ENCODE peak calls at places on chromosomes 3 and 15, in ten cellular contexts. L is GM20000; E is AG20443; Z is choroid plexus epithelial cell; G is stimulated activated CD4-positive, alpha-beta T cell treated with anti-CD3 and anti-CD28 coated beads, Interleukin-1b, Interleukin-23, amount 100 ng/mL, for 4 hours; M is NCI-H2171; U is cardiac fibroblast; W is HEK293T; X is CD4-positive, CD25-positive, alpha-beta regulatory T cell; R is NCI-H774. Q is an unnamed sample.

GRCh38 chr3:50415066-50415465 is 55.7 kb upstream of the TMEM115 start:
- DNase-seq in W (peak; percentile 18), L (no peak), X (no peak), M (no peak), E (no peak), U (no peak), Z (no peak), R (no peak), G (no peak), Q (no peak)

GRCh38 chr15:89391685-89392257 is 57.1 kb upstream of the POLG start:
- DNase-seq in Z (no peak), U (no peak), G (no peak), R (no peak), E (no peak), W (no peak), M (no peak), L (no peak), X (no peak), Q (no peak)

GRCh38 chr3:184291044-184291737 is 7.8 kb upstream of the PSMD2 start:
- DNase-seq in W (no peak), U (no peak), R (no peak), E (no peak), Z (no peak), G (no peak), M (no peak), L (no peak), X (no peak), Q (no peak)

GRCh38 chr15:96348112-96349027 is 17.9 kb downstream of the NR2F2 start:
- DNase-seq in M (no peak), W (no peak), L (no peak), E (no peak), U (peak; percentile 59), R (no peak), X (no peak), Z (peak; percentile 68), G (no peak), Q (peak; percentile 38)

GRCh38 chr3:78831446-78831972 is 936.3 kb downstream of the ROBO1 start:
- DNase-seq in R (no peak), L (no peak), G (no peak), E (no peak), M (no peak), Z (no peak), X (no peak), U (no peak), W (no peak), Q (no peak)

GRCh38 chr3:101038880-101039279 is 45.7 kb upstream of the ABI3BP start:
- DNase-seq in E (peak; percentile 25), X (no peak), U (peak; percentile 62), G (no peak), R (no peak), Z (no peak), W (no peak), M (no peak), L (no peak), Q (no peak)

GRCh38 chr15:66931768-66932633 is 133.4 kb upstream of the SMAD3 start:
- DNase-seq in X (no peak), E (peak; percentile 69), G (no peak), M (no peak), R (no peak), Z (peak; percentile 77), W (no peak), U (peak; percentile 81), L (no peak), Q (no peak)

GRCh38 chr3:153591566-153592221 is 429.7 kb downstream of the RAP2B start:
- DNase-seq in G (no peak), E (no peak), Z (no peak), X (no peak), L (no peak), M (no peak), R (no peak), U (no peak), W (no peak), Q (no peak)

GRCh38 chr3:157532529-157533297 is 29.5 kb upstream of the VEPH1 start:
- DNase-seq in L (peak; percentile 71), X (peak; percentile 2), M (peak; percentile 78), G (no peak), U (peak; percentile 97), E (peak; percentile 72), W (peak; percentile 67), R (peak; percentile 52), Z (peak; percentile 96), Q (no peak)

GRCh38 chr3:186287723-186288122 is 74.3 kb downstream of the DGKG start:
- DNase-seq in U (peak; percentile 96), R (no peak), E (peak; percentile 79), X (no peak), Z (peak; percentile 93), L (no peak), W (no peak), G (no peak), M (no peak), Q (no peak)

GRCh38 chr3:67377299-67377698 is 277.1 kb downstream of the SUCLG2 start:
- DNase-seq in M (no peak), E (no peak), X (no peak), W (no peak), G (no peak), Z (no peak), R (no peak), L (no peak), U (no peak), Q (no peak)

GRCh38 chr3:120198305-120198878 is 86.6 kb downstream of the GPR156 start:
- DNase-seq in U (peak; percentile 64), W (no peak), L (no peak), X (peak; percentile 14), Z (peak; percentile 73), G (no peak), M (no peak), E (no peak), R (no peak), Q (no peak)

GRCh38 chr3:121243208-121243607 is 302.6 kb downstream of the POLQ start:
- DNase-seq in E (no peak), U (no peak), Z (no peak), X (no peak), L (no peak), M (no peak), W (no peak), G (no peak), R (no peak), Q (no peak)

GRCh38 chr3:54950391-54951003 is 22.6 kb upstream of the LRTM1 start:
- DNase-seq in L (no peak), R (no peak), U (no peak), G (no peak), E (no peak), Z (no peak), X (no peak), M (no peak), W (no peak), Q (no peak)

GRCh38 chr15:90351479-90352108 is 490 bp upstream of the ZNF774 start:
- DNase-seq in X (no peak), W (no peak), L (peak; percentile 26), G (no peak), U (no peak), E (no peak), M (peak; percentile 30), R (no peak), Z (no peak), Q (peak; percentile 59)

GRCh38 chr15:25250906-25251622 is 187.8 kb downstream of the UBE3A start:
- DNase-seq in W (no peak), L (no peak), G (no peak), R (no peak), Z (no peak), E (peak; percentile 5), U (no peak), X (no peak), M (no peak), Q (peak; percentile 49)

GRCh38 chr3:34683851-34684250 is 885.4 kb downstream of the PDCD6IP start:
- DNase-seq in G (peak; percentile 8), M (peak; percentile 16), W (peak; percentile 12), X (no peak), U (peak; percentile 71), R (peak; percentile 29), Z (peak; percentile 70), L (peak; percentile 4), E (peak; percentile 16), Q (no peak)

GRCh38 chr3:196254376-196255283 is 32.9 kb downstream of the PCYT1A start:
- DNase-seq in W (no peak), X (no peak), Z (no peak), M (no peak), E (no peak), U (no peak), L (no peak), G (no peak), R (no peak), Q (no peak)

GRCh38 chr3:47871389-47871788 is 68.5 kb downstream of the DHX30 start:
- DNase-seq in U (no peak), E (no peak), M (no peak), R (no peak), W (no peak), G (no peak), Z (no peak), L (no peak), X (no peak), Q (no peak)

GRCh38 chr3:98890960-98891910 is 10.3 kb downstream of the DCBLD2 start:
- DNase-seq in Z (peak; percentile 40), M (no peak), L (no peak), G (no peak), R (no peak), U (peak; percentile 39), X (no peak), W (no peak), E (no peak), Q (no peak)

GRCh38 chr15:84033793-84034553 is 201.6 kb upstream of the GOLGA6L4 start:
- DNase-seq in Z (peak; percentile 51), G (no peak), R (no peak), X (no peak), L (no peak), E (no peak), U (peak; percentile 10), M (no peak), W (no peak), Q (no peak)

GRCh38 chr3:19455546-19455945 is 307.2 kb downstream of the KCNH8 start:
- DNase-seq in G (no peak), E (no peak), Z (no peak), X (no peak), W (no peak), M (no peak), R (no peak), L (no peak), U (no peak), Q (no peak)

GRCh38 chr3:79477242-79477641 is 290.6 kb downstream of the ROBO1 start:
- DNase-seq in R (no peak), L (no peak), M (no peak), U (no peak), Z (no peak), G (no peak), E (no peak), X (no peak), W (no peak), Q (no peak)

GRCh38 chr3:23113455-23114171 is 89.5 kb upstream of the UBE2E2 start:
- DNase-seq in G (no peak), L (no peak), X (no peak), R (no peak), E (peak; percentile 34), M (no peak), W (no peak), U (peak; percentile 92), Z (peak; percentile 76), Q (no peak)

GRCh38 chr15:57376695-57377477 is 581 bp downstream of the CGNL1 start:
- DNase-seq in X (no peak), G (no peak), M (peak; percentile 46), U (peak; percentile 29), W (peak; percentile 13), R (no peak), E (peak; percentile 43), Z (peak; percentile 28), L (peak; percentile 40), Q (no peak)

GRCh38 chr3:22724439-22724838 is 478.7 kb upstream of the UBE2E2 start:
- DNase-seq in L (no peak), E (no peak), U (no peak), X (no peak), R (no peak), Z (no peak), M (no peak), W (no peak), G (no peak), Q (no peak)

GRCh38 chr3:77066829-77067228 is 26.9 kb downstream of the ROBO2 start:
- DNase-seq in Z (no peak), W (no peak), U (no peak), G (no peak), R (no peak), M (no peak), E (no peak), X (no peak), L (no peak), Q (no peak)